ENCODE peak calls at places on chromosomes 4 and X, in four cellular contexts. W, U, D and V are unnamed samples.

GRCh38 chrX:8960809-8961413 is 73.0 kb downstream of the FAM9B start:
- DNase-seq in W (no peak), D (no peak), U (no peak), V (no peak)

GRCh38 chrX:68827848-68828562 is 816 bp upstream of the EFNB1 start:
- DNase-seq in D (peak), U (peak), W (peak), V (peak)

GRCh38 chrX:140298946-140299345 is 205.9 kb downstream of the SOX3 start:
- DNase-seq in D (no peak), W (no peak), U (no peak), V (no peak)

GRCh38 chr4:143721317-143721716 is 20.8 kb upstream of the FREM3 start:
- DNase-seq in D (no peak), W (no peak), U (no peak), V (no peak)

GRCh38 chr4:42149004-42149403 is 3.5 kb downstream of the BEND4 start:
- DNase-seq in W (no peak), D (no peak), U (no peak), V (no peak)

GRCh38 chr4:153112071-153112460 is 92.2 kb upstream of the TRIM2 start:
- DNase-seq in U (no peak), D (no peak), W (no peak), V (peak)

GRCh38 chrX:12956704-12957541 is 18.0 kb upstream of the TMSB4X start:
- DNase-seq in D (no peak), W (no peak), U (no peak), V (no peak)

GRCh38 chr4:148284526-148285193 is 157.6 kb downstream of the NR3C2 start:
- DNase-seq in W (no peak), D (no peak), U (no peak), V (peak)

GRCh38 chr4:39825741-39826231 is 127.8 kb downstream of the UBE2K start:
- DNase-seq in U (no peak), W (no peak), D (no peak), V (peak)

GRCh38 chr4:101835121-101835904 is 44.8 kb downstream of the BANK1 start:
- DNase-seq in U (no peak), W (no peak), D (no peak), V (peak)

GRCh38 chr4:40448875-40449274 is 113.7 kb downstream of the CHRNA9 start:
- DNase-seq in D (no peak), U (no peak), W (no peak), V (no peak)

GRCh38 chr4:120672558-120673147 is 249.9 kb downstream of the PRDM5 start:
- DNase-seq in W (no peak), D (no peak), U (peak), V (no peak)

GRCh38 chrX:43956034-43956433 is 17.2 kb downstream of the NDP start:
- DNase-seq in D (no peak), U (no peak), W (no peak), V (no peak)

GRCh38 chrX:48683411-48683982 is at the start of gene WAS:
- DNase-seq in D (no peak), W (no peak), U (no peak), V (no peak)

GRCh38 chr4:3716876-3717235 is 49.3 kb upstream of the ADRA2C start:
- DNase-seq in U (no peak), W (no peak), D (no peak), V (no peak)

GRCh38 chr4:55498051-55498450 is 48.7 kb downstream of the CLOCK start:
- DNase-seq in D (no peak), U (no peak), W (no peak), V (no peak)

GRCh38 chrX:23817979-23818336 is 35.0 kb downstream of the SAT1 start:
- DNase-seq in D (no peak), W (no peak), U (no peak), V (no peak)

GRCh38 chrX:148580016-148580415 is 79.6 kb downstream of the AFF2 start:
- DNase-seq in U (no peak), W (no peak), D (no peak), V (no peak)

GRCh38 chr4:15373363-15373762 is 54.5 kb upstream of the C1QTNF7 start:
- DNase-seq in W (no peak), U (no peak), D (no peak), V (peak)

GRCh38 chrX:48487362-48487785 is 11.4 kb downstream of the FTSJ1 start:
- DNase-seq in W (no peak), U (no peak), D (no peak), V (peak)

GRCh38 chr4:10108818-10109783 is 7.5 kb downstream of the WDR1 start:
- DNase-seq in D (no peak), W (no peak), U (no peak), V (peak)

GRCh38 chr4:1294891-1295290 is 5.2 kb downstream of the MAEA start:
- DNase-seq in D (no peak), U (no peak), W (no peak), V (no peak)

GRCh38 chr4:30354605-30355004 is 365.6 kb upstream of the PCDH7 start:
- DNase-seq in D (no peak), U (no peak), W (no peak), V (no peak)

GRCh38 chr4:36863601-36864000 is 380.9 kb upstream of the NWD2 start:
- DNase-seq in W (no peak), U (no peak), D (no peak), V (no peak)

GRCh38 chr4:79163981-79164490 is 161.8 kb downstream of the NAA11 start:
- DNase-seq in U (no peak), D (no peak), W (no peak), V (no peak)

GRCh38 chr4:140256335-140256734 is 102.4 kb upstream of the MAML3 start:
- DNase-seq in U (peak), W (no peak), D (no peak), V (peak)

GRCh38 chr4:172411180-172411579 is 598.0 kb downstream of the GALNTL6 start:
- DNase-seq in U (no peak), W (no peak), D (no peak), V (peak)

GRCh38 chr4:17163156-17163555 is 264.7 kb upstream of the LDB2 start:
- DNase-seq in W (no peak), D (no peak), U (no peak), V (no peak)

GRCh38 chrX:65241059-65241721 is 264.9 kb upstream of the ZC4H2 start:
- DNase-seq in D (no peak), U (no peak), W (no peak), V (no peak)

GRCh38 chrX:37926700-37927099 is 79.3 kb upstream of the DYNLT3 start:
- DNase-seq in W (no peak), U (no peak), D (no peak), V (no peak)

DNA sequence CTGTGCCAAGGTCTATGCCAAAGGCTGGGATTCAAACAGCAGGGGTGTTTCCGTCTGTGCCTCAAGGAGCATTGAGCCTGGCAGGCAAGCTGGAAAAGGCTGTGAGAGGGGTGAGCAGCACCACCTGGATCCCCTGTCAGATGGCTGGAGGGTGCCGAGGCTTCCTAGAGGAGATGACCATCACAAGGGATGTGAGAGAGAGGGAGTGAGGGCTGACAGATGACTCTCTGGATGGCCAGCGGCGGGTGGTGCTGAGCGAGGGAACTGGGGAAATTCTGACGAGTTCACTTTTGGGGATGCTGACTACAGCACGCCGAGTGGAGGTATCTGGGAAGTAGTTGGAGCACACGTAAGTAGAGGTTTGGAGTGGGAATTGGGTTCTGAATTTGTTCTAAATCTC is 22.6 kb upstream of the CYP4V2 start:
- DNase-seq in W (no peak), U (no peak), D (no peak), V (no peak)
- H2AFZ ChIP-seq in W (no peak), U (no peak), D (no peak), V (no peak)

GRCh38 chrX:107825698-107826285 is at the start of gene MID2:
- DNase-seq in W (peak), U (peak), D (peak), V (peak)

GRCh38 chrX:107827137-107827831 is 1.6 kb downstream of the MID2 start:
- DNase-seq in U (no peak), D (no peak), W (no peak), V (no peak)

GRCh38 chrX:107823456-107823855 is 2.2 kb upstream of the MID2 start:
- DNase-seq in D (no peak), W (no peak), U (no peak), V (no peak)

GRCh38 chrX:107827852-107828251 is 2.2 kb downstream of the MID2 start:
- DNase-seq in D (no peak), W (no peak), U (no peak), V (no peak)

DNA sequence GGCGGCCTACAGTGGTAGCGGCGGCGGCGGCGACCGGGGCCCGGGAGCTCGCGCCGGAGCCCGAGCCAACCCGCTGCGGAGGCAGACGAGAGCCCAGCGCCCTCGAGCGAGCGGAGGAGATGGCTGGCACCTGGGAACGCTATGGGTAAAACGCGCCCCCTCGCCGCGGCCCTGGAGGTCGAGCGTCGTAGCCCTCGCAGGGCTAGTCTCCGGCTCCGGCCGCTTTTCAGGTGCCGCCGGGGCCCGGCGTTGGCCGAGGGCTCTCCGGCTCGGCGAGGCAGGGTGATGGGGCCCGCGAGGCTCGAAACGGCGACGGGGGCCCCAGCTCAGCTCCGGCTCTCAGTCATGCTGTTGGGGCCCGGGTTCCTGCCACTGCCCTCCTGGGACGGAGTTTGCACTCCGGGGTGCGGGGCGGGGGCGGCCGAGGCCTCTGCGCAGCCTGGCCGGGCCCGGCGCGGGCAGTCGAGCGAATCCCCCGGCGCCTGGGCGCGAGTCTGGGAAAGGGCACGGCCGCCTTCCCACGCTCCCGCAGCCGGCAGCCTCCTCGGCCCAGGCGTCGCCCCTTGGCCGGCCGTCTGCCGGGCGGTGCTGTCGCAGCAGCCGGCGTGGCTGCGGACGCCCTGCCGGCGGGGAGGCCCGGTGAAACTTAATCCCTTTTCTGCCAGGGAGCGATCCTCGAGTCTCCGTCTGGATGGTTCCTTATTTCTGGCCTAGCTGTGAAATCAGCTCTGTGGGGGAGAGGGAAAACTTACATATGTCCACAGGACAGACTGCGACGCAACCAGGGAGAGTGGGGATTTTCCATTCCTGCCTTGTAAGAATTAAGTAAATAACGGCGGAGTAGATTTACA is 845 bp downstream of the MID2 start:
- DNase-seq in W (no peak), D (peak), U (peak), V (no peak)
- H3K18ac ChIP-seq in W (no peak), D (peak), U (no peak), V (no peak)

DNA sequence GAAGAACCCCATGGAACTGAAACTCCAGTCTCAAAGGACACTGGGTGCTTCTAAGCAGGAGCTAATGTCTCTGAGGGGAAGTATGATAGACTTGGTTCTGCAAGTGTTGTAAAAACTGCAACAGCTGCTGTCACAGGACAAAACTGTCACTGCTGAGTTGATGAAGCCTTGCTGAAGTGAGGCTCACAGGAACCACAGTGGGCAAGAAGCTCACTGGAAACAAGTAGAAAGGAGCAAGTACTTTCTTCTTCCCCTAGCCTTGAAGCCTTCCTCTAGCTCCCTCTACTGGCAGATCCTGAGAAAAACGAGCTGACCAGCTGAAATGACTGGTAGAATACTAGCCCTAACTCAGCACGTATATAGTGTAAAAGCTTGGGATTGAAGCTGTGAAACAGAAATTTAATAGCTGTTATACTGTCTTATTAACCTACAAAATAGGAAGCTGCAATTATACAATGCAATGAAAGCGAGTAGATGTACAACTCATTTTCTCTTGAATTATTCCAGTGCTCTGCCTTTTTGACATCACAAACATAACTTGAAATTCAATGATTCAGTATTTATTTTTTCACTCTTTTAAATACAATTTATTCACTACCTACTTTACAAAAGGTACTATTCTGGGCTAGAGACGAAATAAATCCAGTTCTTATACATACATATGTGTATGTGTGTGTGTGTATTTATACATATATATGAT is 91.4 kb downstream of the GABRB1 start:
- DNase-seq in W (peak), D (peak), U (peak), V (peak)
- H2AFZ ChIP-seq in W (peak), D (no peak), U (no peak), V (no peak)

DNA sequence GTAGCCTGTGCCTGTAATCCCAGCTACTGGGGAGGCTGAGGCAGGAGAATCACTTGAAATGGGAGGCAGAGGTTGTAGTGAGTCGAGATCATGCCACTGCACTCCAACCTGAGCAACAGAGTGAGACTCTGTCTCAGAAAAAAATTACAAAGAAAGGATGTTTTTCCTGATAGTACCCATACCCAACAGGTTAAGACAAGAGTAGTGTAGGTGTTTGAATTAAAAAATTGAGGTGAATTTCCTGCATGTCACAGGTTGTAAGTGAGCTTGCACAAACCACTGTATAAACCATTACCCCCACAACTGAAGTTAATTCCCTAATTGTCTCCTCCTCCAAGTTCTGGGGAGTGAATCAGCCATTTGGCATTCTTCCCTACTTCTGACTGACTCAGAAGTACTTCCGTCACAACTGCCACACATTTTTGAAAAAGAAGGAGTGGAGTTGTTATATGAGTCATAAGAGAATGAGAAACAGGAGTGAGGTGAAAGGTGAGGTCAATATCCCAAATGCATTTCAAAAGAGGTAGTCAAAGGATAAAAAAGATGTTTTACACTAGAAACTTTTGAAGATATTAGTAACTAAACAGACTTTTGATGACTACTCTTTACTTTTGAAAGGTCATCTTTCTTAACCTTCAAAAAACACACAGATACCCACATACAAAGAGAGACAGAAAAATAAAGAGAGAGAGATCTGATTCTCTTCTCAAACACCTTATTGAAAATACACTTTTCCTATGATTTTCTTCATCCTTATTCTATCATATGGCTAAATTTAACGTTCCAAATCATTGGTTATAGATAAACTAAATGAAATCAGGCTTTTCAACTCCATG is 134.5 kb downstream of the BTC start:
- DNase-seq in W (no peak), D (no peak), U (no peak), V (peak)
- H3K18ac ChIP-seq in W (no peak), D (no peak), U (no peak), V (no peak)

GRCh38 chrX:115563633-115564182 is 2.7 kb downstream of the PLS3 start:
- DNase-seq in W (no peak), D (no peak), U (no peak), V (no peak)
- H2AFZ ChIP-seq in W (no peak), D (peak), U (no peak), V (no peak)

DNA sequence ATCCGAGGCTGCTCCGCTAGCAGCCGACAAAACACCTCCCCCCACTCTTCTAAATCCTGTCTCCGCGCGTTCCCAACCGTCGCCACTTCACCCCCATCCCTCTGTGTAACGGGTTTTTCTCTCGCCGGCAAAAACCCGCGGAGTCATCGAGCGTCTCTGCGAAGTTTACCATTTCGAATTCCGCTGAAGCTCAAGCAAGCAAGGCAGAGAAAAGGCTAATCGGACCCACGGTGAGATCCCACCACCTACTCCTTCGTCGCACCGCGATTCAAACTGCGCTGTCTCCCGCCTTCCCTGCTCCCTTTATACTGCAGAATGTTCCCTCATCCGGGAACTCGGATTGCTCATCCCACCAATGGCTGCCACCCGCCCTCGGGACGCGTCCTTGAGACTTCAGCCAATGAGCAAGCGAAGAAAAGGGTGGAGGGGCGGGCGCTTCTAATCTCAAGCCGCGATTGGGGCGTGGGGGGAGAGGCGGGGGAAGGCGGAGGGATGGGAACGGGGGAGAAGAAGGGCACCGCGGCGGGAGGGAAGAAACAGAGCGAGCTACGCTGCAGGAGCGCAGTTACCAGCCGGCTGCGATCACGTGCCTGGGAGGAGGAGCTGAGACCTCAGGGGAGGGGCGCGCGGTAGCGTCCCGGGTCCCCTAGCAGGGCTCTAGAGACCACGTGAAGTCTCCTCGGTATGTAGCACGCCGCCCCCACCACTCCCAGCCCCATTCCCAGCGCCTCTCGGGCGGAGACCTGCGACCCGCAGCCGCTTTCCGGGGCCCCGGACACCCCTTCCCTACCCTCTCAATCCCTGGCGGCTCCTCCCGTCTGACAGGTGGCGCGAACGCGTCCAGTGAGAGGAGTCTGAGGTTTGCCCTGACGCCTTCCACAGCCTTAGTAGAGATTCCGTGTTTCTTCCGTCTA is at the start of gene H2AZ1:
- DNase-seq in U (peak), D (peak), W (peak), V (peak)
- H3K18ac ChIP-seq in U (peak), D (peak), W (peak), V (peak)

GRCh38 chr4:57233391-57233790 is 123.2 kb upstream of the IGFBP7 start:
- DNase-seq in D (no peak), W (no peak), U (no peak), V (no peak)
- H2AFZ ChIP-seq in D (peak), W (no peak), U (no peak), V (no peak)

DNA sequence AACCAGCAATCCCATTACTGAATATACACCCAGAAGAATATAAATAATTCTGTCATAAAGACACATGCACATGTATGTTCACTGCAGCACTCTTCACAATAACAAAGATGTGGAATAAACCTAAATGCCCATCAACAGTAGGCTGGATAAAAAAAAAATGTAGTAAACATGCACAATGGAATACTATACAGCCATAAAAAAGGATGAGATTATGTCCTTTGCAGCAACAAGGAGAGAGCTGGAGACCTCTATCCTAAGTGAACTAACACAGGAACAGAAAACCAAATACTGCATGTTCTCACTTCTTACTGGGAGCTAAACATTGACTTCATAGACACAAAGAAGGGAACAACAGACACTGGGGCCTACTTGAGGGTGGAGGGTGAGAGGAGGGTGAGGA is 2067.7 kb downstream of the ARAP2 start:
- DNase-seq in W (no peak), D (no peak), U (no peak), V (no peak)
- H3K18ac ChIP-seq in W (no peak), D (no peak), U (no peak), V (no peak)

GRCh38 chr4:77833158-77833724 is 14.1 kb upstream of the CNOT6L start:
- DNase-seq in W (no peak), D (no peak), U (no peak), V (no peak)
- H2AFZ ChIP-seq in W (no peak), D (no peak), U (no peak), V (no peak)